ENCODE peak calls at places on chromosomes 11 and 22, in seven cellular contexts. One of them, this sample, is unnamed.
A peak's percentile ranks its signal among the peaks of the same experiment; 100 is the strongest.

GRCh38 chr11:83007909-83008580 is 63.7 kb downstream of the RAB30 start:
- DNase-seq in tibial nerve: no peak
- DNase-seq in ovary: peak; percentile 81
- DNase-seq in sigmoid colon: no peak
- DNase-seq in HL-60: no peak
- DNase-seq in CD8-positive, alpha-beta T cell: no peak
- DNase-seq in cardiac fibroblast: peak; percentile 48
- DNase-seq in this sample: no peak

GRCh38 chr22:41280065-41280464 is 5.9 kb downstream of the RANGAP1 start:
- DNase-seq in tibial nerve: no peak
- DNase-seq in ovary: no peak
- DNase-seq in sigmoid colon: no peak
- DNase-seq in HL-60: no peak
- DNase-seq in CD8-positive, alpha-beta T cell: no peak
- DNase-seq in cardiac fibroblast: no peak
- DNase-seq in this sample: no peak

GRCh38 chr11:17156283-17156682 is 51.5 kb downstream of the PIK3C2A start:
- DNase-seq in tibial nerve: no peak
- DNase-seq in ovary: no peak
- DNase-seq in sigmoid colon: no peak
- DNase-seq in HL-60: no peak
- DNase-seq in CD8-positive, alpha-beta T cell: no peak
- DNase-seq in cardiac fibroblast: no peak
- DNase-seq in this sample: no peak

GRCh38 chr11:12496181-12497025 is 119.0 kb downstream of the PARVA start:
- DNase-seq in tibial nerve: no peak
- DNase-seq in ovary: no peak
- DNase-seq in sigmoid colon: no peak
- DNase-seq in HL-60: no peak
- DNase-seq in CD8-positive, alpha-beta T cell: no peak
- DNase-seq in cardiac fibroblast: no peak
- DNase-seq in this sample: no peak

GRCh38 chr22:24945430-24945829 is 1.1 kb downstream of the LHFPL7 start:
- DNase-seq in tibial nerve: no peak
- DNase-seq in ovary: no peak
- DNase-seq in sigmoid colon: no peak
- DNase-seq in HL-60: no peak
- DNase-seq in CD8-positive, alpha-beta T cell: no peak
- DNase-seq in cardiac fibroblast: no peak
- DNase-seq in this sample: no peak

GRCh38 chr11:28858076-28858475 is 749.9 kb downstream of the METTL15 start:
- DNase-seq in tibial nerve: no peak
- DNase-seq in ovary: no peak
- DNase-seq in sigmoid colon: no peak
- DNase-seq in HL-60: no peak
- DNase-seq in CD8-positive, alpha-beta T cell: no peak
- DNase-seq in cardiac fibroblast: peak; percentile 22
- DNase-seq in this sample: no peak

GRCh38 chr11:100878474-100878873 is 191.4 kb downstream of the ARHGAP42 start:
- DNase-seq in tibial nerve: no peak
- DNase-seq in ovary: no peak
- DNase-seq in sigmoid colon: no peak
- DNase-seq in HL-60: no peak
- DNase-seq in CD8-positive, alpha-beta T cell: no peak
- DNase-seq in cardiac fibroblast: peak; percentile 85
- DNase-seq in this sample: peak; percentile 67

GRCh38 chr11:100857236-100858005 is 170.3 kb downstream of the ARHGAP42 start:
- DNase-seq in tibial nerve: no peak
- DNase-seq in ovary: no peak
- DNase-seq in sigmoid colon: no peak
- DNase-seq in HL-60: no peak
- DNase-seq in CD8-positive, alpha-beta T cell: no peak
- DNase-seq in cardiac fibroblast: no peak
- DNase-seq in this sample: no peak

GRCh38 chr11:65574963-65575567 is 788 bp upstream of the EHBP1L1 start:
- DNase-seq in tibial nerve: no peak
- DNase-seq in ovary: no peak
- DNase-seq in sigmoid colon: peak; percentile 83
- DNase-seq in HL-60: peak; percentile 36
- DNase-seq in CD8-positive, alpha-beta T cell: no peak
- DNase-seq in cardiac fibroblast: no peak
- DNase-seq in this sample: no peak

GRCh38 chr22:50148166-50148500 is 22.4 kb upstream of the PANX2 start:
- DNase-seq in tibial nerve: no peak
- DNase-seq in ovary: no peak
- DNase-seq in sigmoid colon: no peak
- DNase-seq in HL-60: peak; percentile 32
- DNase-seq in CD8-positive, alpha-beta T cell: no peak
- DNase-seq in cardiac fibroblast: no peak
- DNase-seq in this sample: no peak

GRCh38 chr22:31943206-31943975 is 944 bp upstream of the YWHAH start:
- DNase-seq in tibial nerve: no peak
- DNase-seq in ovary: no peak
- DNase-seq in sigmoid colon: no peak
- DNase-seq in HL-60: no peak
- DNase-seq in CD8-positive, alpha-beta T cell: no peak
- DNase-seq in cardiac fibroblast: no peak
- DNase-seq in this sample: no peak

GRCh38 chr11:72421351-72421750 is 13.0 kb downstream of the CLPB start:
- DNase-seq in tibial nerve: no peak
- DNase-seq in ovary: no peak
- DNase-seq in sigmoid colon: peak; percentile 33
- DNase-seq in HL-60: no peak
- DNase-seq in CD8-positive, alpha-beta T cell: no peak
- DNase-seq in cardiac fibroblast: no peak
- DNase-seq in this sample: no peak

GRCh38 chr22:39904864-39905263 is 4.0 kb downstream of the GRAP2 start:
- DNase-seq in tibial nerve: no peak
- DNase-seq in ovary: no peak
- DNase-seq in sigmoid colon: no peak
- DNase-seq in HL-60: no peak
- DNase-seq in CD8-positive, alpha-beta T cell: no peak
- DNase-seq in cardiac fibroblast: no peak
- DNase-seq in this sample: no peak

GRCh38 chr22:39907035-39907434 is 6.2 kb downstream of the GRAP2 start:
- DNase-seq in tibial nerve: no peak
- DNase-seq in ovary: no peak
- DNase-seq in sigmoid colon: no peak
- DNase-seq in HL-60: no peak
- DNase-seq in CD8-positive, alpha-beta T cell: no peak
- DNase-seq in cardiac fibroblast: no peak
- DNase-seq in this sample: no peak

GRCh38 chr22:39906207-39906606 is 5.3 kb downstream of the GRAP2 start:
- DNase-seq in tibial nerve: no peak
- DNase-seq in ovary: no peak
- DNase-seq in sigmoid colon: no peak
- DNase-seq in HL-60: no peak
- DNase-seq in CD8-positive, alpha-beta T cell: no peak
- DNase-seq in cardiac fibroblast: no peak
- DNase-seq in this sample: no peak

GRCh38 chr22:39907605-39908097 is 6.8 kb downstream of the GRAP2 start:
- DNase-seq in tibial nerve: no peak
- DNase-seq in ovary: no peak
- DNase-seq in sigmoid colon: no peak
- DNase-seq in HL-60: no peak
- DNase-seq in CD8-positive, alpha-beta T cell: no peak
- DNase-seq in cardiac fibroblast: no peak
- DNase-seq in this sample: no peak

GRCh38 chr22:39905686-39906085 is 4.8 kb downstream of the GRAP2 start:
- DNase-seq in tibial nerve: no peak
- DNase-seq in ovary: no peak
- DNase-seq in sigmoid colon: no peak
- DNase-seq in HL-60: no peak
- DNase-seq in CD8-positive, alpha-beta T cell: no peak
- DNase-seq in cardiac fibroblast: no peak
- DNase-seq in this sample: no peak
- H3K4me3 ChIP-seq in tibial nerve: no peak overlapping the region
- H3K4me3 ChIP-seq in ovary: no peak overlapping the region
- H3K4me3 ChIP-seq in sigmoid colon: no peak overlapping the region
- H3K4me3 ChIP-seq in HL-60: no peak overlapping the region
- H3K4me3 ChIP-seq in CD8-positive, alpha-beta T cell: peak overlapping the region; percentile 57
- H3K4me3 ChIP-seq in cardiac fibroblast: no peak overlapping the region
- H3K4me3 ChIP-seq in this sample: no peak overlapping the region

DNA sequence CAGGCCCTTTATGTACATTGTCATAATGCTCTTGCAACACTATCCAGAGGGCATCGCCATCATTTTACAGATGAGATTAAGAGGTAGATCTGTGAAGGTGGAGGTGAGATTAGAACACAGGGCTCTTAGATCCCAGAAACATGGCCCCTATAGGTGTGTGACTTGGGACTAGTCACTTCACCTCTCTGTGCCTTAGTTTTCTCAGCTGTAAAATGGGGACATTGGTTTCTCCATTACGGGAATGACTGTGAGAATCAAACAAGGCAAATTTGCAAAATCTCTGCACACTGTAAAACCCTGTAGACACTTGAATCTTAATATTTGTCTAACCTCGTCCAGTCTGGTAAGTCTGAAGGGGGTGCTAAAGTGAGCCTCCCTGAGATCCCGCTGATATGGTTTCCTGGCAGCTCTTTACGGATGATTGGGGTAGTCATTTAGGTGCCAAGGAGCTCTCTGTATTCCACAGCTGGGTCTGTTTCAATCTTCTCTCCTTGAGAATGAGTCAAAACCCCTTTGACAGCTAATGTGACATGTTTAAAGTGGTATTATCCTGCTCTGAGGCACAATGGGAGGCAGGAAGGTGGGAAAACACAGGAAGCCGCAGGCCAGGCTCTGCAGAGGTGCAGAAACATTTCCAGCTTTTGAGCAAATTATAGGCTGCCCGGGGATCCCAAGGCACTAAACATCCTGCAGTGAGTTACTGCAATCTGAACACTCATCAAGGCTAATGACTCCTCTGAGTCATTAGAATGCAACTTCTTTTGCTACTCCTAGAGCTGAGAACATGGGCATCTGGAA is 140.8 kb downstream of the CCDC81 start:
- DNase-seq in tibial nerve: no peak
- DNase-seq in ovary: no peak
- DNase-seq in sigmoid colon: no peak
- DNase-seq in HL-60: no peak
- DNase-seq in CD8-positive, alpha-beta T cell: no peak
- DNase-seq in cardiac fibroblast: peak; percentile 76
- DNase-seq in this sample: peak; percentile 81
- TF ChIP-seq CTCF in tibial nerve: no peak
- TF ChIP-seq CTCF in ovary: no peak
- TF ChIP-seq CTCF in sigmoid colon: no peak
- TF ChIP-seq CTCF in HL-60: no peak
- TF ChIP-seq CTCF in CD8-positive, alpha-beta T cell: no peak
- TF ChIP-seq CTCF in cardiac fibroblast: no peak
- TF ChIP-seq CTCF in this sample: no peak

GRCh38 chr11:97202613-97203292 is 812.9 kb downstream of the JRKL start:
- DNase-seq in tibial nerve: no peak
- DNase-seq in ovary: no peak
- DNase-seq in sigmoid colon: no peak
- DNase-seq in HL-60: no peak
- DNase-seq in CD8-positive, alpha-beta T cell: no peak
- DNase-seq in cardiac fibroblast: no peak
- DNase-seq in this sample: no peak
- H3K4me3 ChIP-seq in tibial nerve: no peak overlapping the region
- H3K4me3 ChIP-seq in ovary: no peak overlapping the region
- H3K4me3 ChIP-seq in sigmoid colon: no peak overlapping the region
- H3K4me3 ChIP-seq in HL-60: no peak overlapping the region
- H3K4me3 ChIP-seq in CD8-positive, alpha-beta T cell: no peak overlapping the region
- H3K4me3 ChIP-seq in cardiac fibroblast: no peak overlapping the region
- H3K4me3 ChIP-seq in this sample: no peak overlapping the region

GRCh38 chr11:97607301-97608000 is 1217.6 kb downstream of the JRKL start:
- DNase-seq in tibial nerve: no peak
- DNase-seq in ovary: no peak
- DNase-seq in sigmoid colon: no peak
- DNase-seq in HL-60: no peak
- DNase-seq in CD8-positive, alpha-beta T cell: no peak
- DNase-seq in cardiac fibroblast: peak; percentile 70
- DNase-seq in this sample: no peak

GRCh38 chr11:97610854-97611253 is 1221.0 kb downstream of the JRKL start:
- DNase-seq in tibial nerve: no peak
- DNase-seq in ovary: no peak
- DNase-seq in sigmoid colon: no peak
- DNase-seq in HL-60: no peak
- DNase-seq in CD8-positive, alpha-beta T cell: no peak
- DNase-seq in cardiac fibroblast: no peak
- DNase-seq in this sample: no peak

GRCh38 chr11:97614571-97614970 is 1224.8 kb downstream of the JRKL start:
- DNase-seq in tibial nerve: no peak
- DNase-seq in ovary: no peak
- DNase-seq in sigmoid colon: no peak
- DNase-seq in HL-60: no peak
- DNase-seq in CD8-positive, alpha-beta T cell: no peak
- DNase-seq in cardiac fibroblast: peak; percentile 88
- DNase-seq in this sample: no peak

GRCh38 chr11:97611345-97611744 is 1221.5 kb downstream of the JRKL start:
- DNase-seq in tibial nerve: no peak
- DNase-seq in ovary: no peak
- DNase-seq in sigmoid colon: no peak
- DNase-seq in HL-60: no peak
- DNase-seq in CD8-positive, alpha-beta T cell: no peak
- DNase-seq in cardiac fibroblast: no peak
- DNase-seq in this sample: no peak

DNA sequence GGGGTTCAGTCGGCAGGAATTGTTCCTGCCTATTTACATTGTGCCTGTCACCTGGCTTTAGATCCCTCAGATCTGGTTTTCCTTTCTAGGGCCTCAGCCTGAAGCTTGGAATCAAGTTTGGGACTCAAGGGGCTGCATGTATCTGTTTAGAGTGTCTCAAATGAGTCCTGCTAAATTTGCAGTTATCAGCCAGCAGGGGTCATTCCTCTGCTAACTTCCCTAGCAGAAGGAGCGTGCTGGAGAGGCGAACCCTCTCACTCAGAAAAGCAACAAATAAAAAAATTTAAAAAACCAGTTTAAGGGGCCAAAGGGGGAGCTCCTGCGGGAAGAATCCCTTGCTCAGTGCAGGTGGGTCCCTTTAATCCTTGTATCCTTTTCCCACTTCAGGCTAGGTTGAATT is 1220.2 kb downstream of the JRKL start:
- DNase-seq in tibial nerve: no peak
- DNase-seq in ovary: no peak
- DNase-seq in sigmoid colon: no peak
- DNase-seq in HL-60: no peak
- DNase-seq in CD8-positive, alpha-beta T cell: no peak
- DNase-seq in cardiac fibroblast: peak; percentile 29
- DNase-seq in this sample: no peak
- TF ChIP-seq CTCF in tibial nerve: no peak
- TF ChIP-seq CTCF in ovary: no peak
- TF ChIP-seq CTCF in sigmoid colon: no peak
- TF ChIP-seq CTCF in HL-60: no peak
- TF ChIP-seq CTCF in CD8-positive, alpha-beta T cell: no peak
- TF ChIP-seq CTCF in cardiac fibroblast: peak; percentile 42
- TF ChIP-seq CTCF in this sample: no peak

GRCh38 chr11:66674964-66675602 is 2.6 kb downstream of the RBM4B start:
- DNase-seq in tibial nerve: no peak
- DNase-seq in ovary: no peak
- DNase-seq in sigmoid colon: no peak
- DNase-seq in HL-60: no peak
- DNase-seq in CD8-positive, alpha-beta T cell: no peak
- DNase-seq in cardiac fibroblast: no peak
- DNase-seq in this sample: no peak
- H3K4me3 ChIP-seq in tibial nerve: no peak overlapping the region
- H3K4me3 ChIP-seq in ovary: no peak overlapping the region
- H3K4me3 ChIP-seq in sigmoid colon: no peak overlapping the region
- H3K4me3 ChIP-seq in HL-60: no peak overlapping the region
- H3K4me3 ChIP-seq in CD8-positive, alpha-beta T cell: no peak overlapping the region
- H3K4me3 ChIP-seq in cardiac fibroblast: no peak overlapping the region
- H3K4me3 ChIP-seq in this sample: no peak overlapping the region

This sample was measured in AG09309.